ENCODE peak calls at places on chromosomes 11 and 22, in six cellular contexts. U, J, E, R, Q and K are unnamed samples.

GRCh38 chr22:37485006-37485713 is 1.0 kb downstream of the MFNG start:
- DNase-seq in U (no peak), J (no peak), E (no peak), R (no peak), Q (no peak), K (no peak)

GRCh38 chr22:29092243-29092642 is 19.4 kb downstream of the KREMEN1 start:
- DNase-seq in U (no peak), J (no peak), E (no peak), R (no peak), Q (no peak), K (no peak)

GRCh38 chr11:104259121-104259610 is 95.2 kb upstream of the PDGFD start:
- DNase-seq in U (no peak), J (no peak), E (no peak), R (no peak), Q (no peak), K (no peak)

GRCh38 chr11:66722745-66723651 is 6.0 kb downstream of the SPTBN2 start:
- DNase-seq in U (no peak), J (no peak), E (no peak), R (no peak), Q (no peak), K (no peak)

GRCh38 chr11:95498731-95499396 is 267.9 kb upstream of the SESN3 start:
- DNase-seq in U (peak), J (no peak), E (no peak), R (peak), Q (no peak), K (no peak)

GRCh38 chr11:130796828-130797227 is 119.5 kb downstream of the SNX19 start:
- DNase-seq in U (no peak), J (no peak), E (no peak), R (no peak), Q (no peak), K (no peak)

GRCh38 chr22:42283288-42284229 is 13.1 kb upstream of the TCF20 start:
- DNase-seq in U (no peak), J (no peak), E (no peak), R (no peak), Q (no peak), K (no peak)

GRCh38 chr11:44955019-44955738 is 4.5 kb upstream of the TP53I11 start:
- DNase-seq in U (no peak), J (no peak), E (peak), R (no peak), Q (peak), K (peak)

GRCh38 chr11:64181506-64182411 is 4.2 kb upstream of the STIP1 start:
- DNase-seq in U (peak), J (peak), E (peak), R (peak), Q (peak), K (peak)

GRCh38 chr22:45897736-45898135 is 79.2 kb downstream of the WNT7B start:
- DNase-seq in U (no peak), J (no peak), E (no peak), R (no peak), Q (no peak), K (no peak)

GRCh38 chr11:61158691-61159381 is 2.4 kb downstream of the VPS37C start:
- DNase-seq in U (no peak), J (no peak), E (peak), R (no peak), Q (peak), K (peak)

GRCh38 chr11:95338430-95338991 is 107.5 kb upstream of the SESN3 start:
- DNase-seq in U (no peak), J (no peak), E (no peak), R (no peak), Q (no peak), K (peak)

GRCh38 chr11:61493832-61494231 is 14.7 kb upstream of the LRRC10B start:
- DNase-seq in U (no peak), J (no peak), E (no peak), R (no peak), Q (no peak), K (no peak)

DNA sequence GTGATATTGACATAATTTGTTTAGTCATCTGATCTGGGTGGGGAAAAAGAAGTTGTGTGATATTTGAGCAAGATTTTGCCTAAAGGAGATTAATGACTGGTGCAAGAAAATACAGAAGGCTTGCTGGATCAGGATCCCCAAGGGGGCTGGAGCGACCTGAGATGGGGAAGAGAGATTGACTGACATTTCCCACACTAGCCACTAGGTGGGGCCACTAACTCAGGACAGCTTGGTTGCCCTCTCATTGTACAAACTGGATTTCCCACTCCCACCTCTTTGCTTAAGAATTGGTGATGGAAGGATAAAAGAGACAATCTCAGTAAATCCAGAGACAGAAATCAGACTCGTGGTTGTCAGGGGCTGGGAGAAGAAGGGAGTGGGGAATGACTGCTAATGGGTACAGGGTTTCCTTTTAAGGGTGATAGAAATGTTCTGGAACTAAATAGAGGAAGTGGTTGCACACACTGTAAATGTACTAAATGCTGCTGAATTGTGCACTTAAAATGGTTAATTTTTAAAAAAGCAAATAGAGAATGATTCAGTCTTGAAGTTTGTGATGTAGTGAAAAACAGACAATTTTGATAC is 50.7 kb downstream of the CTTN start:
- DNase-seq in U (peak), J (no peak), E (no peak), R (no peak), Q (no peak), K (no peak)
- TF ChIP-seq CTCF in U (peak), J (no peak), E (peak), R (peak), Q (peak), K (peak)

GRCh38 chr11:102683277-102683676 is 22.3 kb downstream of the MMP27 start:
- DNase-seq in U (no peak), J (no peak), E (no peak), R (peak), Q (no peak), K (no peak)
- TF ChIP-seq CTCF in U (no peak), J (no peak), E (no peak), R (peak), Q (no peak), K (no peak)

GRCh38 chr11:18253222-18253621 is 4.8 kb upstream of the SAA2 start:
- DNase-seq in U (no peak), J (no peak), E (no peak), R (no peak), Q (no peak), K (no peak)
- TF ChIP-seq CTCF in U (no peak), J (no peak), E (peak), R (no peak), Q (peak), K (no peak)

GRCh38 chr11:41954034-41954433 is 494.6 kb upstream of the LRRC4C start:
- DNase-seq in U (no peak), J (no peak), E (peak), R (no peak), Q (no peak), K (no peak)
- TF ChIP-seq CTCF in U (no peak), J (no peak), E (no peak), R (no peak), Q (no peak), K (no peak)